ENCODE peak calls at places on chromosomes 1 and 21, in five cellular contexts. X, J, C, R and L are unnamed samples. For H3K4me1, the result is how much of the 10 kb centered on the place peaks cover.

GRCh38 chr1:98688110-98688739 is 26.7 kb downstream of the SNX7 start:
- DNase-seq in X (no peak), J (no peak), C (no peak), R (no peak), L (no peak)

GRCh38 chr21:42153746-42154145 is 65.2 kb upstream of the ABCG1 start:
- DNase-seq in X (no peak), J (no peak), C (no peak), R (no peak), L (peak)

GRCh38 chr1:12186277-12186985 is 19.6 kb downstream of the TNFRSF1B start:
- DNase-seq in X (no peak), J (peak), C (no peak), R (no peak), L (no peak)

GRCh38 chr21:46326110-46326703 is 2.3 kb downstream of the PCNT start:
- DNase-seq in X (no peak), J (no peak), C (no peak), R (no peak), L (no peak)

GRCh38 chr1:226790545-226791181 is 51.6 kb upstream of the ITPKB start:
- DNase-seq in X (no peak), J (no peak), C (no peak), R (no peak), L (no peak)

GRCh38 chr1:38464071-38464661 is 395.4 kb downstream of the RRAGC start:
- DNase-seq in X (no peak), J (no peak), C (no peak), R (no peak), L (no peak)

GRCh38 chr1:184825571-184825970 is 70.9 kb upstream of the EDEM3 start:
- DNase-seq in X (no peak), J (no peak), C (no peak), R (no peak), L (no peak)

GRCh38 chr21:37207441-37208009 is 59.6 kb downstream of the VPS26C start:
- DNase-seq in X (peak), J (no peak), C (peak), R (no peak), L (no peak)

GRCh38 chr1:54302951-54303843 is 103.0 kb downstream of the SSBP3 start:
- DNase-seq in X (no peak), J (no peak), C (peak), R (no peak), L (no peak)

GRCh38 chr1:54307305-54307704 is 98.9 kb downstream of the SSBP3 start:
- DNase-seq in X (no peak), J (no peak), C (no peak), R (no peak), L (no peak)

GRCh38 chr1:54304518-54304917 is 101.7 kb downstream of the SSBP3 start:
- DNase-seq in X (no peak), J (no peak), C (no peak), R (no peak), L (no peak)

GRCh38 chr1:54302549-54302948 is 102.6 kb downstream of the MRPL37 start:
- DNase-seq in X (no peak), J (no peak), C (no peak), R (no peak), L (no peak)

GRCh38 chr1:54305906-54306514 is 100.2 kb downstream of the SSBP3 start:
- DNase-seq in X (no peak), J (no peak), C (no peak), R (no peak), L (no peak)
- H3K4me1 ChIP-seq in X (under half), J (under half), C (under half), R (half or more), L (under half)

DNA sequence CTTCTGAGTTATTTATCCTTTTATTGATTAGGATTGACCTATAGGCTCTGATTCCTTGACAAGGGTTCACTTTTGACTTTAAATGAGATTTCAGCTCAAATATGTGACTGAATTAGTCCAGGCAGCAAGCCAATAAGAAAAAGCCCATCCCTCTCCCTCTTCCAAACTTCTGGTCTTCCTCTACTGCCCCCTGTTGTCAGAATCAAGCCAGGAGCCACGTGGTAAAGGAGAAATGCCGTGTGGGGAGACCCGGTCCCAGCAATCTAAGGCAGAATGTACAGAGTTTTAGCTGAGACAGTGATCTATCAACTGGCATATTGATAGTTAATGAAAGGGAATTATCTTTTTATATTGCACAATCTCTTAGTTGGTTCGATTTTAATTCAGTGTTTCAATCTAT is 5.2 kb downstream of the ADAMTS5 start:
- DNase-seq in X (no peak), J (no peak), C (peak), R (no peak), L (peak)
- H3K4me3 ChIP-seq in X (peak), J (no peak), C (no peak), R (no peak), L (no peak)

GRCh38 chr1:155472491-155472890 is 90.1 kb downstream of the ASH1L start:
- DNase-seq in X (no peak), J (no peak), C (peak), R (no peak), L (no peak)
- H3K4me1 ChIP-seq in X (under half), J (under half), C (under half), R (under half), L (under half)

GRCh38 chr1:53737648-53738204 is 1.2 kb downstream of the GLIS1 start:
- DNase-seq in X (no peak), J (peak), C (peak), R (no peak), L (peak)
- H3K4me3 ChIP-seq in X (peak), J (no peak), C (peak), R (peak), L (peak)